ENCODE peak calls at places on chromosomes 1 and 21, in eight cellular contexts. C, R, T, P, O, N, I and E are unnamed samples.

GRCh38 chr1:96234299-96234698 is 487.3 kb upstream of the PTBP2 start:
- DNase-seq in C (peak), R (no peak), T (no peak), P (no peak), O (no peak), N (no peak), I (peak), E (no peak)

GRCh38 chr1:37147906-37148305 is 113.6 kb upstream of the GRIK3 start:
- DNase-seq in C (no peak), R (no peak), T (no peak), P (no peak), O (no peak), N (no peak), I (no peak), E (no peak)

GRCh38 chr1:53568540-53568939 is 109.3 kb downstream of the DMRTB1 start:
- DNase-seq in C (no peak), R (no peak), T (no peak), P (no peak), O (no peak), N (no peak), I (no peak), E (no peak)

GRCh38 chr1:226863446-226863845 is 7.0 kb upstream of the PSEN2 start:
- DNase-seq in C (no peak), R (no peak), T (no peak), P (peak), O (no peak), N (no peak), I (no peak), E (no peak)

GRCh38 chr1:234750922-234751595 is 141.1 kb upstream of the IRF2BP2 start:
- DNase-seq in C (peak), R (no peak), T (no peak), P (no peak), O (no peak), N (no peak), I (no peak), E (no peak)

GRCh38 chr1:247646867-247647266 is 32.7 kb downstream of the OR13G1 start:
- DNase-seq in C (no peak), R (no peak), T (no peak), P (no peak), O (no peak), N (no peak), I (no peak), E (no peak)

GRCh38 chr1:164771568-164772350 is 212.8 kb downstream of the PBX1 start:
- DNase-seq in C (no peak), R (no peak), T (no peak), P (no peak), O (no peak), N (no peak), I (no peak), E (peak)

GRCh38 chr1:95953005-95953404 is 719.0 kb downstream of the RWDD3 start:
- DNase-seq in C (peak), R (no peak), T (no peak), P (no peak), O (no peak), N (no peak), I (peak), E (no peak)

GRCh38 chr1:228010921-228011320 is 4.1 kb downstream of the WNT3A start:
- DNase-seq in C (no peak), R (peak), T (no peak), P (no peak), O (no peak), N (no peak), I (no peak), E (no peak)

GRCh38 chr21:42456457-42456856 is 39.6 kb downstream of the RSPH1 start:
- DNase-seq in C (no peak), R (no peak), T (no peak), P (no peak), O (no peak), N (no peak), I (peak), E (no peak)

GRCh38 chr1:33420870-33421775 is 9.8 kb downstream of the PHC2 start:
- DNase-seq in C (no peak), R (no peak), T (no peak), P (peak), O (no peak), N (no peak), I (no peak), E (no peak)

GRCh38 chr1:5250336-5250735 is 595.9 kb downstream of the AJAP1 start:
- DNase-seq in C (no peak), R (no peak), T (no peak), P (no peak), O (no peak), N (no peak), I (no peak), E (no peak)

GRCh38 chr1:202018476-202019234 is 8.3 kb downstream of the ELF3 start:
- DNase-seq in C (peak), R (peak), T (no peak), P (no peak), O (no peak), N (no peak), I (peak), E (no peak)

GRCh38 chr1:190320952-190321351 is 156.7 kb downstream of the BRINP3 start:
- DNase-seq in C (no peak), R (no peak), T (no peak), P (no peak), O (no peak), N (no peak), I (peak), E (peak)

GRCh38 chr1:92366045-92366405 is 67.2 kb downstream of the RPAP2 start:
- DNase-seq in C (no peak), R (no peak), T (no peak), P (no peak), O (no peak), N (no peak), I (no peak), E (no peak)

GRCh38 chr21:44083631-44084291 is 23.4 kb upstream of the PWP2 start:
- DNase-seq in C (no peak), R (peak), T (no peak), P (no peak), O (no peak), N (peak), I (no peak), E (no peak)

GRCh38 chr21:32539378-32539777 is 45.9 kb downstream of the TCP10L start:
- DNase-seq in C (no peak), R (no peak), T (no peak), P (no peak), O (no peak), N (no peak), I (no peak), E (no peak)

GRCh38 chr1:168567568-168567967 is 8.8 kb upstream of the XCL1 start:
- DNase-seq in C (no peak), R (no peak), T (no peak), P (no peak), O (no peak), N (no peak), I (peak), E (no peak)

GRCh38 chr21:38327984-38328383 is 71.2 kb downstream of the KCNJ15 start:
- DNase-seq in C (no peak), R (no peak), T (no peak), P (no peak), O (no peak), N (no peak), I (no peak), E (no peak)

GRCh38 chr1:168499094-168500049 is 44.4 kb downstream of the XCL2 start:
- DNase-seq in C (no peak), R (no peak), T (no peak), P (no peak), O (no peak), N (no peak), I (no peak), E (no peak)

GRCh38 chr1:17878837-17879236 is 123.7 kb downstream of the ACTL8 start:
- DNase-seq in C (no peak), R (no peak), T (no peak), P (peak), O (no peak), N (no peak), I (no peak), E (no peak)

GRCh38 chr1:93681095-93681548 is 515 bp downstream of the BCAR3 start:
- DNase-seq in C (no peak), R (no peak), T (no peak), P (no peak), O (no peak), N (no peak), I (no peak), E (no peak)

GRCh38 chr21:43362306-43362927 is 64.5 kb downstream of the SIK1 start:
- DNase-seq in C (peak), R (peak), T (peak), P (peak), O (no peak), N (peak), I (peak), E (peak)

GRCh38 chr21:42214921-42215320 is 4.0 kb upstream of the ABCG1 start:
- DNase-seq in C (no peak), R (no peak), T (no peak), P (no peak), O (no peak), N (no peak), I (no peak), E (no peak)